ENCODE peak calls at places on chromosomes 13 and 19, in four cellular contexts. W is tibial nerve, O is suprapubic skin, V is AG10803. J is an unnamed sample.

GRCh38 chr13:28527629-28528028 is 32.7 kb upstream of the FLT1 start:
- DNase-seq in W (no peak), O (no peak), V (no peak), J (peak)

GRCh38 chr19:35742121-35742724 is at the start of gene IGFLR1:
- DNase-seq in O (no peak), W (no peak), V (no peak), J (no peak)

GRCh38 chr13:36432106-36432544 is at the start of gene CCNA1:
- DNase-seq in V (no peak), O (peak), W (no peak), J (no peak)

GRCh38 chr19:34172661-34173144 is 399 bp downstream of the LSM14A start:
- DNase-seq in V (no peak), W (no peak), O (no peak), J (peak)

GRCh38 chr19:15456871-15457700 is 7.3 kb downstream of the RASAL3 start:
- DNase-seq in V (no peak), O (no peak), W (no peak), J (no peak)

GRCh38 chr13:78601124-78601885 is 2.0 kb downstream of the POU4F1 start:
- DNase-seq in O (no peak), V (no peak), W (no peak), J (no peak)

GRCh38 chr13:98947925-98948324 is 29.9 kb downstream of the DOCK9 start:
- DNase-seq in V (no peak), W (no peak), O (no peak), J (no peak)

GRCh38 chr13:104485571-104485970 is 1419.4 kb upstream of the SLC10A2 start:
- DNase-seq in V (no peak), O (no peak), W (no peak), J (no peak)

GRCh38 chr13:40519637-40520036 is 146.8 kb downstream of the FOXO1 start:
- DNase-seq in V (no peak), W (no peak), O (no peak), J (no peak)

GRCh38 chr19:6286676-6287075 is 6.9 kb upstream of the MLLT1 start:
- DNase-seq in O (no peak), W (no peak), V (no peak), J (no peak)

GRCh38 chr13:105611424-105611823 is 924.0 kb downstream of the EFNB2 start:
- DNase-seq in O (no peak), V (peak), W (no peak), J (no peak)

GRCh38 chr19:57599761-57600383 is at the start of gene ZNF530:
- DNase-seq in O (peak), W (peak), V (peak), J (peak)

GRCh38 chr19:14333101-14333871 is 48.0 kb upstream of the ADGRE5 start:
- DNase-seq in O (no peak), W (no peak), V (no peak), J (no peak)

GRCh38 chr19:43934055-43934984 is 762 bp downstream of the ZNF45 start:
- DNase-seq in O (no peak), W (no peak), V (peak), J (no peak)
- TF ChIP-seq CTCF in O (no peak), W (no peak), V (peak), J (no peak)

GRCh38 chr19:4369888-4370260 is 26.5 kb downstream of the MPND start:
- DNase-seq in V (peak), W (no peak), O (no peak), J (no peak)
- TF ChIP-seq CTCF in V (peak), W (peak), O (peak), J (peak)

DNA sequence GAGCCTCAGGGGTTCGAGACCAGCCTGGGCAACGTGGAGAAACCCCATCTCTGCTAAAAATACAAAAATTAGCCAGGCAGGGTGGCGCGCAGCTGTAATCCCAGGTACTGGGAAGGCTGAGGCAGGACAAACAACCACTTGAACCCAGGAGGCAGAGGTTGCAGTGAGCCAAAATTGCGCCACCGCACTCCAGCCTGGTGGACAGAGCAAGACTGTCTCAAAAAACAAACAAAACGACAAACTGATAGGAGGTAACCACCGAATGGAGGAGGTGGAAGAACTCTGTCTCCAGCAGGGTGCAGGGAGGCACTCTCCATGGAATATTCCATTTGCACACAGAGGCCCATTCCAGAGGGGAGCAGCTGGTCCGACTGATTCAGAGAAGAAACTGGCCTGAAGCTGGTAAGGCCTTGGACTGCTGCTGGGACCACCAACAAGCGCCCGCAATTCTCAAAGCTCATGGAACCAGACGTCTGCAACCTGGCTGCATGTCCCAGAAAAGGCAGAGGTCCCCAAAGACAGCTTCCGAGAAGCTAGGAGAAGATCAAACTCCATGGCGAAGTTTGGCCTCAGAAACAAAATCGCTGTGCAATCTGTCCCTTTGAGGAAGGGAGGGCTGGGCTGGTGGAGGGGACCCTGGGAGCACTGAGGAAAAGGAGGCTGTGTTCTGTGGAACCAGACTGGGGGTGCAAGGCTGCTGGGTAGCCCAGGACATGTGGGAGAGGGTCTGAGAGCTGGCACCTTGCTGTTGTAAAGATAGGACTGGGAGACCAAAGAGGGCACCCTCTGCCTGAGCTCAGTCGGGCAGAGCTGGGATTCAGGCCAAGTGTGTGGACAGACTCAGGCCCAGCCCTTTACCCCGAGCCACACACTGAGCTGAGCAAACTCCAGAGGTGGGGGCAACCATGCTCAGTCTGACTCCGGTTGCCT is 35.2 kb downstream of the SLC25A42 start:
- DNase-seq in W (no peak), O (no peak), V (no peak), J (no peak)
- TF ChIP-seq CTCF in W (no peak), O (no peak), V (no peak), J (no peak)

DNA sequence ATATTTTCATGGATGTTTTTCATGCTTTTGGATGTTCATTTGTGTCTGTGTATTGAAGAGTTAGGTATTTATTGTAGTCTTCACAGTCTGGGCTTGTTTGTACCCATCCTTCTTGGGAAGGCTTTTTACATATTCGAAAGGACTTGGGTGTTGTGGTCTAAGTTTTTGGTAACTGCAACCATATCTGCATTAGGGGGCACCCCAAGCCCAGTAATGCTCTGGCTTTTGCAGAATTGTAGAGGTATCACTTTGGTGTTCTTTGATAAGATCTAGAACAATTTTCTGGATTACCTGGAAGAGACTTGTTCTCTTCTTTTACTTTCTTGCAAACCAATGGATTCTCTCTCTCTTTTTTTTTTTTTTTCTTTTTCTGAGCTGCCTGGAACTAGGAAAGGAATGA is 581.3 kb downstream of the DACH1 start:
- DNase-seq in W (no peak), O (no peak), V (no peak), J (no peak)
- TF ChIP-seq CTCF in W (no peak), O (no peak), V (no peak), J (peak)

GRCh38 chr13:112894673-112895481 is 74.1 kb upstream of the MCF2L start:
- DNase-seq in W (no peak), O (no peak), V (no peak), J (no peak)
- TF ChIP-seq CTCF in W (no peak), O (no peak), V (no peak), J (no peak)

J was measured in osteocyte.